ENCODE peak calls at places on chromosomes 7 and 10, in four cellular contexts. L, J, R and Y are unnamed samples.

GRCh38 chr10:44249490-44249889 is 135.4 kb downstream of the CXCL12 start:
- DNase-seq in L (no peak), J (no peak), R (no peak), Y (no peak)

GRCh38 chr10:132860527-132860926 is 74.6 kb upstream of the NKX6-2 start:
- DNase-seq in L (no peak), J (no peak), R (no peak), Y (no peak)

GRCh38 chr7:101596898-101597297 is 32.2 kb downstream of the MYL10 start:
- DNase-seq in L (no peak), J (no peak), R (no peak), Y (no peak)

GRCh38 chr10:113953505-113954272 is 90.0 kb upstream of the ADRB1 start:
- DNase-seq in L (no peak), J (no peak), R (no peak), Y (no peak)

GRCh38 chr7:69889338-69890080 is 291.2 kb downstream of the AUTS2 start:
- DNase-seq in L (peak), J (no peak), R (no peak), Y (no peak)

GRCh38 chr10:62738916-62739315 is 65.6 kb upstream of the ADO start:
- DNase-seq in L (no peak), J (no peak), R (no peak), Y (no peak)

GRCh38 chr7:106840342-106840741 is 24.7 kb upstream of the PIK3CG start:
- DNase-seq in L (no peak), J (no peak), R (no peak), Y (no peak)

GRCh38 chr7:55369427-55369826 is 4.3 kb downstream of the LANCL2 start:
- DNase-seq in L (no peak), J (no peak), R (no peak), Y (no peak)

GRCh38 chr7:129798616-129799349 is 154.0 kb downstream of the UBE2H start:
- DNase-seq in L (no peak), J (no peak), R (no peak), Y (no peak)

GRCh38 chr7:110541962-110542361 is 549.0 kb upstream of the LRRN3 start:
- DNase-seq in L (no peak), J (no peak), R (no peak), Y (no peak)

GRCh38 chr10:28679941-28680752 is 2.8 kb downstream of the BAMBI start:
- DNase-seq in L (no peak), J (no peak), R (no peak), Y (no peak)

GRCh38 chr10:115914475-115914874 is 358.5 kb downstream of the GFRA1 start:
- DNase-seq in L (no peak), J (no peak), R (no peak), Y (no peak)

GRCh38 chr7:126791306-126791705 is 461.4 kb downstream of the GRM8 start:
- DNase-seq in L (no peak), J (no peak), R (no peak), Y (no peak)

GRCh38 chr10:112565434-112566053 is 118.5 kb downstream of the VTI1A start:
- DNase-seq in L (no peak), J (peak), R (peak), Y (no peak)

GRCh38 chr10:421170-421569 is 268.3 kb downstream of the DIP2C start:
- DNase-seq in L (no peak), J (no peak), R (no peak), Y (no peak)

GRCh38 chr10:58164517-58164916 is 103.2 kb downstream of the IPMK start:
- DNase-seq in L (no peak), J (no peak), R (no peak), Y (no peak)

GRCh38 chr7:90474284-90475210 is 5.1 kb downstream of the PTTG1IP2 start:
- DNase-seq in L (no peak), J (no peak), R (no peak), Y (no peak)

GRCh38 chr7:139271718-139272619 is 40.9 kb downstream of the UBN2 start:
- DNase-seq in L (no peak), J (no peak), R (no peak), Y (no peak)

GRCh38 chr10:33799281-33799943 is 464.9 kb upstream of the NRP1 start:
- DNase-seq in L (no peak), J (no peak), R (no peak), Y (no peak)

GRCh38 chr10:9234191-9234590 is 1179.7 kb downstream of the GATA3 start:
- DNase-seq in L (no peak), J (no peak), R (no peak), Y (no peak)

GRCh38 chr7:20338285-20338684 is 7.6 kb downstream of the ITGB8 start:
- DNase-seq in L (no peak), J (no peak), R (no peak), Y (no peak)

GRCh38 chr7:8271960-8272359 is 10.0 kb upstream of the ICA1 start:
- DNase-seq in L (no peak), J (no peak), R (no peak), Y (no peak)

GRCh38 chr10:47095848-47096612 is 184.8 kb downstream of the PTPN20 start:
- DNase-seq in L (no peak), J (no peak), R (no peak), Y (no peak)

GRCh38 chr7:112951070-112951469 is 135.6 kb downstream of the GPR85 start:
- DNase-seq in L (no peak), J (no peak), R (no peak), Y (no peak)
- H3K27ac ChIP-seq in L (no peak), J (no peak), R (no peak), Y (no peak)

GRCh38 chr7:25834050-25834449 is 317.9 kb upstream of the NFE2L3 start:
- DNase-seq in L (no peak), J (no peak), R (no peak), Y (no peak)

GRCh38 chr7:25830986-25831558 is 320.9 kb upstream of the NFE2L3 start:
- DNase-seq in L (no peak), J (no peak), R (no peak), Y (no peak)

GRCh38 chr7:25832926-25833325 is 319.1 kb upstream of the NFE2L3 start:
- DNase-seq in L (no peak), J (no peak), R (no peak), Y (no peak)

GRCh38 chr7:25831901-25832411 is 320.0 kb upstream of the NFE2L3 start:
- DNase-seq in L (no peak), J (no peak), R (no peak), Y (no peak)

GRCh38 chr7:25832456-25832855 is 319.5 kb upstream of the NFE2L3 start:
- DNase-seq in L (no peak), J (no peak), R (no peak), Y (no peak)
- TF ChIP-seq EP300 in L (no peak), J (no peak), R (no peak), Y (no peak)

GRCh38 chr10:11328264-11329054 is 283.0 kb downstream of the USP6NL start:
- DNase-seq in L (no peak), J (no peak), R (no peak), Y (no peak)
- H3K27ac ChIP-seq in L (no peak), J (no peak), R (no peak), Y (peak)

GRCh38 chr10:37489658-37490003 is 364.2 kb downstream of the ANKRD30A start:
- DNase-seq in L (no peak), J (no peak), R (no peak), Y (no peak)

GRCh38 chr10:37496061-37496460 is 361.3 kb downstream of the ZNF248 start:
- DNase-seq in L (no peak), J (no peak), R (no peak), Y (no peak)

GRCh38 chr10:37490266-37490665 is 364.9 kb downstream of the ANKRD30A start:
- DNase-seq in L (no peak), J (peak), R (no peak), Y (no peak)

GRCh38 chr10:37495415-37495814 is 362.0 kb downstream of the ZNF248 start:
- DNase-seq in L (no peak), J (no peak), R (no peak), Y (no peak)
- TF ChIP-seq EP300 in L (no peak), J (no peak), R (no peak), Y (no peak)

GRCh38 chr10:6327906-6328707 is 125.4 kb downstream of the PFKFB3 start:
- DNase-seq in L (no peak), J (no peak), R (no peak), Y (no peak)
- H3K27ac ChIP-seq in L (no peak), J (no peak), R (no peak), Y (no peak)

GRCh38 chr7:12715372-12716133 is 28.1 kb downstream of the ARL4A start:
- DNase-seq in L (no peak), J (peak), R (peak), Y (no peak)
- TF ChIP-seq EP300 in L (no peak), J (peak), R (peak), Y (peak)

DNA sequence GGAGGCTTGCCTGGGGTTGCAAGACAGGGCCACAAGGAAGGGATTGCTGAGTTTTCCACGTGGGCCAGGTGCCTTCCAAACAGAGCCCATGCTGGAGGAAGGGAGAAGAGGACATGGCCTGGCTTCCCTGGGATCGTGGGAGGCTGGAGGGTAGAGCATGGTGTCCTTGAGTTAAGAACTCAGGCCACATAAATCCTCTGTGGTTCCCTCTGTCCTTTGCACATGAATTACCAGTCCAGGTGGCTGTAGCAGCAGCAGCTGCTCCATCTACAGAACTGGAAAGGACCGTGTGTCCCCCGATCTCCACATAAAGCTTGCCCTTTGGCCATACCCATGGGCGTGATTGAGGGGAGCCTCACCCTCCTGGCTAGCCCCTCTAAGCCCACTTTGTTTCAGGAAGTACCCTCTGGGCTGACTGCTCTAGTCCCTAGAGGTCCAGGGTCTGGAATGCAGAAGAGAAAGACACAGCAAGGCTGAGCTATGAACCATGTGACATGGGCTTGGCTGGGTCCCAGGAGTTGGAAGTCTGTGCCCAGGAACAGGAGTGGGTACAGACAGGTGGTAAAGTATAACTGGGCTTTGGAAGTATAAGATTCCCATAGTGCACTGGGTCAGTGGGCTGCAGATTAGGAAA is 84.9 kb downstream of the C10orf105 start:
- DNase-seq in L (no peak), J (no peak), R (peak), Y (no peak)
- H3K27ac ChIP-seq in L (no peak), J (no peak), R (peak), Y (no peak)